ENCODE peak calls at places on chromosomes 13 and 19, in five cellular contexts. T is left cardiac atrium; Z is CD4-positive, CD25-positive, alpha-beta regulatory T cell; O is esophagus squamous epithelium; H is SK-N-SH. U is an unnamed sample.

GRCh38 chr19:38705197-38706019 is 38.9 kb downstream of the CAPN12 start:
- DNase-seq in Z (no peak), T (peak), O (no peak), H (no peak), U (no peak)

GRCh38 chr13:28659611-28659970 is 661 bp downstream of the POMP start:
- DNase-seq in H (no peak), Z (peak), O (no peak), T (no peak), U (peak)

GRCh38 chr19:57566396-57567256 is 7.0 kb upstream of the ZNF550 start:
- DNase-seq in Z (peak), H (no peak), O (no peak), T (no peak), U (no peak)

GRCh38 chr13:75468602-75469001 is 13.4 kb downstream of the TBC1D4 start:
- DNase-seq in Z (no peak), O (no peak), H (no peak), T (no peak), U (no peak)

GRCh38 chr13:94121686-94122085 is 357.8 kb downstream of the DCT start:
- DNase-seq in Z (no peak), H (no peak), T (no peak), O (no peak), U (no peak)

GRCh38 chr13:52862358-52863206 is 14.1 kb upstream of the PCDH8 start:
- DNase-seq in Z (no peak), H (peak), O (no peak), T (no peak), U (no peak)

GRCh38 chr13:42893346-42893745 is 98.7 kb downstream of the EPSTI1 start:
- DNase-seq in T (no peak), Z (no peak), H (no peak), O (no peak), U (no peak)

GRCh38 chr19:18297308-18297707 is 15.9 kb upstream of the JUND start:
- DNase-seq in T (no peak), Z (no peak), H (no peak), O (no peak), U (no peak)

GRCh38 chr13:48078251-48078656 is 16.6 kb downstream of the MED4 start:
- DNase-seq in O (no peak), T (no peak), Z (peak), H (no peak), U (no peak)

GRCh38 chr13:40485611-40486517 is 180.6 kb downstream of the FOXO1 start:
- DNase-seq in H (no peak), O (no peak), Z (peak), T (no peak), U (peak)

GRCh38 chr19:34096020-34096915 is 76.0 kb upstream of the LSM14A start:
- DNase-seq in H (peak), T (no peak), Z (peak), O (no peak), U (peak)

GRCh38 chr19:3336351-3336679 is 30.1 kb upstream of the NFIC start:
- DNase-seq in O (no peak), T (no peak), Z (no peak), H (no peak), U (no peak)

GRCh38 chr13:112838038-112838965 is 130.7 kb upstream of the MCF2L start:
- DNase-seq in H (no peak), T (no peak), Z (no peak), O (no peak), U (no peak)

GRCh38 chr13:42873081-42873480 is 91.7 kb downstream of the FAM216B start:
- DNase-seq in T (no peak), Z (no peak), O (no peak), H (no peak), U (no peak)

GRCh38 chr13:100461309-100462035 is 127.1 kb downstream of the GGACT start:
- DNase-seq in H (no peak), T (no peak), Z (no peak), O (no peak), U (no peak)

GRCh38 chr13:40221460-40222201 is 444.8 kb downstream of the FOXO1 start:
- DNase-seq in Z (peak), H (no peak), T (no peak), O (no peak), U (peak)

GRCh38 chr19:13958043-13958442 is 5.7 kb downstream of the DCAF15 start:
- DNase-seq in T (no peak), H (no peak), O (no peak), Z (no peak), U (no peak)

GRCh38 chr19:17103177-17103576 is 27.6 kb downstream of the MYO9B start:
- DNase-seq in O (no peak), H (peak), T (no peak), Z (peak), U (no peak)

GRCh38 chr13:43830481-43830873 is 43.7 kb upstream of the ENOX1 start:
- DNase-seq in T (no peak), Z (no peak), H (no peak), O (no peak), U (no peak)

GRCh38 chr19:24059572-24060295 is 27.3 kb upstream of the ZNF254 start:
- DNase-seq in H (no peak), O (no peak), Z (no peak), T (no peak), U (no peak)

GRCh38 chr13:36673838-36674326 is at the start of gene SERTM1:
- DNase-seq in H (peak), O (no peak), T (peak), Z (no peak), U (no peak)

U was measured in central memory CD4-positive, alpha-beta T cell.